ENCODE peak calls at places on chromosome 2, in seven cellular contexts. P, Z, W, G, Y, I and S are unnamed samples. For H3K4me1, the result is how much of the 10 kb centered on the place peaks cover.

GRCh38 chr2:73836141-73836943 is 7.6 kb downstream of the STAMBP start:
- DNase-seq in Y (no peak), W (no peak), P (peak), G (no peak), Z (no peak), I (no peak), S (no peak)

GRCh38 chr2:237630216-237631000 is 3.0 kb downstream of the LRRFIP1 start:
- DNase-seq in Y (no peak), P (no peak), I (no peak), W (no peak), Z (no peak), G (no peak), S (no peak)

GRCh38 chr2:67234443-67234842 is 162.7 kb upstream of the ETAA1 start:
- DNase-seq in G (no peak), I (no peak), Z (peak), W (peak), Y (no peak), P (no peak), S (no peak)

GRCh38 chr2:218320704-218321336 is 28.5 kb upstream of the TMBIM1 start:
- DNase-seq in Z (no peak), W (no peak), Y (no peak), I (no peak), G (no peak), P (no peak), S (no peak)

GRCh38 chr2:145119225-145119624 is 599.3 kb upstream of the ZEB2 start:
- DNase-seq in P (no peak), Z (no peak), G (no peak), Y (no peak), I (no peak), W (no peak), S (no peak)

GRCh38 chr2:121387591-121388325 is 102.8 kb upstream of the TFCP2L1 start:
- DNase-seq in Y (no peak), P (no peak), Z (no peak), G (no peak), I (no peak), W (no peak), S (no peak)

GRCh38 chr2:22829806-22830205 is 555.2 kb upstream of the KLHL29 start:
- DNase-seq in W (no peak), G (no peak), I (no peak), P (no peak), Z (no peak), Y (no peak), S (no peak)

GRCh38 chr2:147017976-147018645 is 826.7 kb upstream of the ACVR2A start:
- DNase-seq in Z (no peak), I (no peak), P (no peak), Y (no peak), W (no peak), G (no peak), S (no peak)

GRCh38 chr2:116874021-116874420 is 940.5 kb upstream of the DDX18 start:
- DNase-seq in Z (no peak), G (no peak), P (peak), W (no peak), I (no peak), Y (no peak), S (no peak)

GRCh38 chr2:228535396-228535795 is 353.9 kb upstream of the SPHKAP start:
- DNase-seq in Z (no peak), W (no peak), I (no peak), Y (no peak), G (no peak), P (no peak), S (no peak)

GRCh38 chr2:238911376-238912227 is 63.7 kb downstream of the TWIST2 start:
- DNase-seq in Y (no peak), W (no peak), G (no peak), Z (no peak), I (no peak), P (peak), S (no peak)

GRCh38 chr2:68316091-68316490 is 3.7 kb downstream of the CNRIP1 start:
- DNase-seq in I (no peak), P (no peak), G (no peak), Y (no peak), W (no peak), Z (no peak), S (no peak)

GRCh38 chr2:46977899-46978298 is 62.3 kb upstream of the MCFD2 start:
- DNase-seq in Z (no peak), G (no peak), Y (no peak), I (peak), P (no peak), W (no peak), S (no peak)

GRCh38 chr2:24404582-24404981 is 44.2 kb upstream of the ITSN2 start:
- DNase-seq in I (no peak), P (no peak), Z (no peak), Y (peak), G (no peak), W (no peak), S (no peak)

GRCh38 chr2:97774425-97774824 is 61.0 kb downstream of the ZAP70 start:
- DNase-seq in I (no peak), G (no peak), P (no peak), W (peak), Z (peak), Y (no peak), S (no peak)

GRCh38 chr2:96353032-96353561 is 17.5 kb downstream of the NCAPH start:
- DNase-seq in W (no peak), G (no peak), I (no peak), P (no peak), Y (peak), Z (no peak), S (no peak)

GRCh38 chr2:209790066-209790728 is 18.6 kb downstream of the UNC80 start:
- DNase-seq in Y (no peak), I (no peak), P (no peak), G (no peak), Z (no peak), W (no peak), S (no peak)

GRCh38 chr2:38509322-38509946 is 93.3 kb downstream of the HNRNPLL start:
- DNase-seq in I (no peak), P (no peak), Y (no peak), W (peak), G (no peak), Z (no peak), S (no peak)

GRCh38 chr2:144522741-144523605 is 3.1 kb upstream of the ZEB2 start:
- DNase-seq in P (peak), G (no peak), Y (peak), Z (no peak), W (peak), I (no peak), S (no peak)

GRCh38 chr2:33484042-33484621 is 7.7 kb downstream of the RASGRP3 start:
- DNase-seq in I (no peak), G (no peak), Y (no peak), W (no peak), P (no peak), Z (no peak), S (no peak)

GRCh38 chr2:40165503-40165867 is 286.4 kb downstream of the SLC8A1 start:
- DNase-seq in P (no peak), Y (no peak), W (no peak), Z (no peak), G (no peak), I (no peak), S (no peak)

GRCh38 chr2:231674587-231675334 is 33.6 kb upstream of the PTMA start:
- DNase-seq in G (peak), Z (peak), I (peak), P (peak), W (peak), Y (peak), S (no peak)

GRCh38 chr2:218245214-218245613 is 15.6 kb upstream of the GPBAR1 start:
- DNase-seq in G (no peak), W (no peak), I (no peak), Z (no peak), Y (no peak), P (no peak), S (no peak)

GRCh38 chr2:171583566-171583965 is 61.3 kb downstream of the CYBRD1 start:
- DNase-seq in G (no peak), I (no peak), W (no peak), Y (no peak), Z (no peak), P (no peak), S (no peak)

GRCh38 chr2:11589316-11589940 is 55.6 kb downstream of the GREB1 start:
- DNase-seq in Y (no peak), W (no peak), G (no peak), I (no peak), P (no peak), Z (no peak), S (no peak)

GRCh38 chr2:60152226-60152833 is 401.1 kb downstream of the BCL11A start:
- DNase-seq in I (no peak), Y (no peak), P (no peak), G (no peak), Z (peak), W (no peak), S (no peak)

GRCh38 chr2:227466887-227467285 is 5.1 kb upstream of the AGFG1 start:
- DNase-seq in Z (no peak), W (no peak), G (no peak), P (no peak), I (no peak), Y (no peak), S (no peak)

GRCh38 chr2:168160897-168161296 is 86.5 kb downstream of the STK39 start:
- DNase-seq in W (no peak), I (no peak), P (no peak), Y (no peak), Z (no peak), G (no peak), S (no peak)

GRCh38 chr2:159129301-159129700 is 157.2 kb downstream of the WDSUB1 start:
- DNase-seq in G (no peak), P (no peak), I (no peak), Z (no peak), W (no peak), Y (no peak), S (no peak)

GRCh38 chr2:288002-288742 is at the start of gene ALKAL2:
- DNase-seq in I (peak), W (no peak), G (no peak), Y (peak), Z (peak), P (peak), S (no peak)

GRCh38 chr2:68045337-68045736 is 17.5 kb downstream of the C1D start:
- DNase-seq in Z (peak), P (no peak), G (peak), W (no peak), Y (no peak), I (no peak), S (no peak)

GRCh38 chr2:62238236-62238635 is 42.3 kb downstream of the B3GNT2 start:
- DNase-seq in G (no peak), W (no peak), Z (no peak), I (no peak), Y (no peak), P (no peak), S (no peak)

GRCh38 chr2:9258501-9258900 is 51.9 kb downstream of the ASAP2 start:
- DNase-seq in G (no peak), Y (no peak), W (no peak), I (no peak), Z (no peak), P (no peak), S (no peak)

GRCh38 chr2:3692375-3692774 is 11.0 kb upstream of the DCDC2C start:
- DNase-seq in G (no peak), Y (no peak), P (no peak), I (no peak), Z (no peak), W (peak), S (no peak)
- TF ChIP-seq CTCF in G (peak), Y (no peak), P (peak), I (peak), Z (peak), W (no peak), S (peak)

GRCh38 chr2:58614259-58614658 is 373.1 kb upstream of the FANCL start:
- DNase-seq in Z (no peak), I (no peak), Y (no peak), W (peak), P (no peak), G (peak), S (no peak)

GRCh38 chr2:58608146-58608545 is 367.0 kb upstream of the FANCL start:
- DNase-seq in Y (no peak), P (no peak), I (no peak), W (no peak), Z (no peak), G (no peak), S (no peak)

GRCh38 chr2:58606799-58607198 is 365.7 kb upstream of the FANCL start:
- DNase-seq in I (no peak), Z (no peak), W (no peak), G (no peak), Y (no peak), P (no peak), S (no peak)

GRCh38 chr2:58607479-58607878 is 366.4 kb upstream of the FANCL start:
- DNase-seq in Y (no peak), P (no peak), G (no peak), I (no peak), Z (no peak), W (no peak), S (no peak)

DNA sequence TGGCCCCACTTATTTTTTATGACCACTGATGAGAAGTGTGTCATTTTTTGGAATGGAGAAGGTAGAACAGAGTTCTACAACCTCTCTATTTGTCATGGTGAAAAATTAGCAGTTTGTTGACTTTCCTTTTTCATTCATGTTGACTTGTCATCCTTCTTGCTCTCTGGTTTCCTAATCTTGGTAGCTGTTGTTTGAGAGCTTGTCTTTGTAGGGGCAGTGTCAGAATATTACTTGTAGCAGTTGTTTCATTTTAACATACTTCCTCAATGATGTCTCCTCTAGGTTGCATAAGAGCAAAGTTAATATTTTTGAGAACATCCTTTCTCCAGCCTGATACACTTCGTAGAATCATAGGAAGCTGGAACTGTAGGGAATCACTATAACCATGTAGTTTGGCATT is 368.2 kb upstream of the FANCL start:
- DNase-seq in G (no peak), Z (no peak), P (no peak), W (no peak), I (no peak), Y (no peak), S (no peak)
- H3K4me3 ChIP-seq in G (no peak), Z (no peak), P (no peak), W (no peak), I (no peak), Y (no peak), S (no peak)

DNA sequence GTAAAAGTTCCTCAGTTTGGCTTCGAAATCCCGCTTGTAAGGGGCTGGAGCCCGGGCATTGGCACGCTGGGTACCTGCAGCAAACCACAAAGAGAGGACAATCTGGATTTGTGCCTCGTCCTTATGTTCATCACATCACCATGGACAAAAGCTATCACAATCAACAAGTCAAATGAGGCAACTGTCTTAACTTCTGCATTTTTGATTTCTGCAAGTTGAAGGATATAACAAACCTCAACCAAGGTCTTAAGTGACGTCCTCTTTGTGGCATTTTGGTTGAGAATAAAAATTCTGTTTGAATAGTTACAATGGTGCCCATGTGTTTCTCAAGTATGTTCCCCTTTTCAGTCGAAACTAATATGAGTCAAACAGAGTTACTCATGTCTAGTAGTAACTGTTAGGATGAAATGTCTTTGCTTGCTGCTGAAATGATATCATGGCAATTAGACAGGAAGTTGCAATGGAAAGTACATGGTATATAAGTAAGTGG is 70.8 kb upstream of the STK17B start:
- DNase-seq in P (peak), Y (no peak), W (no peak), G (no peak), Z (no peak), I (no peak), S (no peak)
- H3K4me1 ChIP-seq in P (under half), Y (under half), W (under half), G (under half), Z (under half), I (under half), S (under half)

DNA sequence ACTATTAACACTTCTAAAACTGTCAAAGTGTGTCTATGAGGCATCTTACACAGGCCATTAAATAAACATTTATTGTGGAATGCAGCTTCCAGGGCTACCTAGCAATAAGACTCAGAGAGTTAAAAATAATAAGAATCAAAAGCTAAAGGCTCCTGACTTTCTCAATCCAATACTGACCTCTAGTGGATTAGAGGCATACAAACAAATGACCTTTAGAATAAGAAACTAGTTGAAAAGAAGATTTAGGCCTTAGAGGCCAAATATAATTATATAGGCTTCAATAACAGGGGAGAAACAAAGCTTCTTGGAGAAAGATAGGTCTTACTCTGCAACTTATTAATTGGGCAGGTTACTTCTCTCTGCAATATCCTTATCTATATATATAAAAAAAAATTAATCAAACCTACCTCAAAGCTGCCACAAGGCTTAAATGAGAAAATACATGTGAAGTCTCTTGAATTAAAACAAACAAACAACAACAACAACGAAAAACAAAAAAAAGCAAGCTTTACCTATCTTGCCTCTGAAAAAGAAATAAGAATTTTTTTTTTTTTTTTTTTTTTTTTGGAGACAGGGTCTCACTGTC is 246.1 kb downstream of the EXOC6B start:
- DNase-seq in Y (no peak), I (no peak), Z (peak), W (peak), G (no peak), P (no peak), S (no peak)
- TF ChIP-seq CTCF in Y (peak), I (peak), Z (peak), W (peak), G (peak), P (peak), S (peak)